ENCODE peak calls at places on chromosomes 5 and 9, in eight cellular contexts. One of them, this sample, is unnamed.

GRCh38 chr5:78985407-78986223 is 505 bp upstream of the ARSB start:
- DNase-seq in PC-3: peak
- DNase-seq in hepatocyte: peak
- DNase-seq in A673: no peak
- DNase-seq in K562: no peak
- DNase-seq in neural progenitor cell: peak
- DNase-seq in PC-9: peak
- DNase-seq in MM.1S: peak
- DNase-seq in this sample: peak

GRCh38 chr5:168683247-168683926 is 104.2 kb upstream of the PANK3 start:
- DNase-seq in K562: peak
- DNase-seq in MM.1S: no peak
- DNase-seq in A673: no peak
- DNase-seq in PC-9: no peak
- DNase-seq in neural progenitor cell: no peak
- DNase-seq in hepatocyte: no peak
- DNase-seq in PC-3: no peak
- DNase-seq in this sample: no peak

GRCh38 chr5:74212336-74212735 is 428.2 kb downstream of the ENC1 start:
- DNase-seq in neural progenitor cell: peak
- DNase-seq in A673: peak
- DNase-seq in MM.1S: peak
- DNase-seq in hepatocyte: no peak
- DNase-seq in K562: peak
- DNase-seq in PC-9: no peak
- DNase-seq in PC-3: peak
- DNase-seq in this sample: no peak

GRCh38 chr9:34158362-34158869 is 20.4 kb upstream of the UBAP1 start:
- DNase-seq in MM.1S: no peak
- DNase-seq in K562: peak
- DNase-seq in PC-3: peak
- DNase-seq in neural progenitor cell: no peak
- DNase-seq in PC-9: peak
- DNase-seq in hepatocyte: peak
- DNase-seq in A673: no peak
- DNase-seq in this sample: peak

GRCh38 chr5:113776832-113777525 is 263.5 kb downstream of the YTHDC2 start:
- DNase-seq in MM.1S: no peak
- DNase-seq in hepatocyte: no peak
- DNase-seq in A673: peak
- DNase-seq in K562: no peak
- DNase-seq in neural progenitor cell: no peak
- DNase-seq in PC-9: no peak
- DNase-seq in PC-3: peak
- DNase-seq in this sample: peak

GRCh38 chr9:15121591-15121990 is 185.4 kb downstream of the TTC39B start:
- DNase-seq in K562: no peak
- DNase-seq in PC-9: no peak
- DNase-seq in A673: no peak
- DNase-seq in neural progenitor cell: no peak
- DNase-seq in MM.1S: no peak
- DNase-seq in PC-3: no peak
- DNase-seq in hepatocyte: no peak
- DNase-seq in this sample: peak

GRCh38 chr9:33988219-33988890 is 60.3 kb downstream of the UBAP2 start:
- DNase-seq in MM.1S: peak
- DNase-seq in PC-9: no peak
- DNase-seq in neural progenitor cell: no peak
- DNase-seq in hepatocyte: no peak
- DNase-seq in A673: no peak
- DNase-seq in K562: no peak
- DNase-seq in PC-3: peak
- DNase-seq in this sample: peak

GRCh38 chr5:52989025-52989780 is at the start of gene ITGA2:
- DNase-seq in neural progenitor cell: peak
- DNase-seq in K562: peak
- DNase-seq in MM.1S: peak
- DNase-seq in A673: peak
- DNase-seq in PC-3: peak
- DNase-seq in PC-9: peak
- DNase-seq in hepatocyte: peak
- DNase-seq in this sample: peak

GRCh38 chr5:146130440-146131045 is 25.2 kb upstream of the PLAC8L1 start:
- DNase-seq in PC-9: no peak
- DNase-seq in A673: peak
- DNase-seq in neural progenitor cell: peak
- DNase-seq in hepatocyte: peak
- DNase-seq in MM.1S: peak
- DNase-seq in K562: no peak
- DNase-seq in PC-3: peak
- DNase-seq in this sample: peak

GRCh38 chr9:137787376-137787775 is 90.2 kb upstream of the CACNA1B start:
- DNase-seq in PC-3: no peak
- DNase-seq in K562: no peak
- DNase-seq in neural progenitor cell: no peak
- DNase-seq in A673: no peak
- DNase-seq in MM.1S: no peak
- DNase-seq in PC-9: no peak
- DNase-seq in hepatocyte: no peak
- DNase-seq in this sample: no peak

GRCh38 chr5:38697013-38697412 is 140.6 kb upstream of the LIFR start:
- DNase-seq in PC-3: no peak
- DNase-seq in MM.1S: no peak
- DNase-seq in PC-9: no peak
- DNase-seq in A673: no peak
- DNase-seq in hepatocyte: no peak
- DNase-seq in K562: no peak
- DNase-seq in neural progenitor cell: peak
- DNase-seq in this sample: no peak

GRCh38 chr9:116232425-116233159 is 79.0 kb downstream of the PAPPA start:
- DNase-seq in A673: peak
- DNase-seq in PC-9: no peak
- DNase-seq in MM.1S: no peak
- DNase-seq in neural progenitor cell: no peak
- DNase-seq in PC-3: peak
- DNase-seq in K562: no peak
- DNase-seq in hepatocyte: no peak
- DNase-seq in this sample: peak

GRCh38 chr9:9563817-9564216 is 1049.0 kb downstream of the PTPRD start:
- DNase-seq in neural progenitor cell: no peak
- DNase-seq in A673: no peak
- DNase-seq in PC-3: no peak
- DNase-seq in K562: no peak
- DNase-seq in MM.1S: no peak
- DNase-seq in PC-9: no peak
- DNase-seq in hepatocyte: no peak
- DNase-seq in this sample: no peak

GRCh38 chr5:59007460-59008063 is 424.7 kb downstream of the RAB3C start:
- DNase-seq in K562: no peak
- DNase-seq in MM.1S: peak
- DNase-seq in hepatocyte: no peak
- DNase-seq in neural progenitor cell: peak
- DNase-seq in PC-9: no peak
- DNase-seq in PC-3: peak
- DNase-seq in A673: peak
- DNase-seq in this sample: peak

GRCh38 chr5:142888469-142889085 is 118.4 kb downstream of the ARHGAP26 start:
- DNase-seq in neural progenitor cell: peak
- DNase-seq in K562: peak
- DNase-seq in PC-9: peak
- DNase-seq in A673: peak
- DNase-seq in MM.1S: no peak
- DNase-seq in hepatocyte: peak
- DNase-seq in PC-3: peak
- DNase-seq in this sample: peak

GRCh38 chr5:23631283-23632045 is 124.1 kb downstream of the PRDM9 start:
- DNase-seq in K562: no peak
- DNase-seq in A673: no peak
- DNase-seq in PC-9: peak
- DNase-seq in PC-3: peak
- DNase-seq in MM.1S: no peak
- DNase-seq in neural progenitor cell: no peak
- DNase-seq in hepatocyte: peak
- DNase-seq in this sample: peak

GRCh38 chr5:151675225-151675955 is 11.3 kb downstream of the SPARC start:
- DNase-seq in PC-3: no peak
- DNase-seq in MM.1S: no peak
- DNase-seq in hepatocyte: no peak
- DNase-seq in K562: no peak
- DNase-seq in A673: peak
- DNase-seq in PC-9: no peak
- DNase-seq in neural progenitor cell: no peak
- DNase-seq in this sample: peak

GRCh38 chr9:19985081-19985480 is 196.2 kb upstream of the SLC24A2 start:
- DNase-seq in A673: no peak
- DNase-seq in PC-9: no peak
- DNase-seq in hepatocyte: no peak
- DNase-seq in neural progenitor cell: no peak
- DNase-seq in PC-3: peak
- DNase-seq in MM.1S: no peak
- DNase-seq in K562: no peak
- DNase-seq in this sample: no peak

GRCh38 chr5:107368593-107368992 is 302.1 kb downstream of the EFNA5 start:
- DNase-seq in A673: no peak
- DNase-seq in hepatocyte: no peak
- DNase-seq in PC-3: no peak
- DNase-seq in MM.1S: no peak
- DNase-seq in neural progenitor cell: no peak
- DNase-seq in PC-9: no peak
- DNase-seq in K562: no peak
- DNase-seq in this sample: no peak

GRCh38 chr5:107367919-107368318 is 302.8 kb downstream of the EFNA5 start:
- DNase-seq in neural progenitor cell: peak
- DNase-seq in PC-9: no peak
- DNase-seq in hepatocyte: no peak
- DNase-seq in K562: no peak
- DNase-seq in A673: no peak
- DNase-seq in MM.1S: no peak
- DNase-seq in PC-3: no peak
- DNase-seq in this sample: no peak

GRCh38 chr5:107367480-107367879 is 303.3 kb downstream of the EFNA5 start:
- DNase-seq in hepatocyte: no peak
- DNase-seq in neural progenitor cell: no peak
- DNase-seq in A673: peak
- DNase-seq in K562: no peak
- DNase-seq in PC-9: no peak
- DNase-seq in PC-3: no peak
- DNase-seq in MM.1S: no peak
- DNase-seq in this sample: no peak

GRCh38 chr5:107364443-107365096 is 306.2 kb downstream of the EFNA5 start:
- DNase-seq in PC-9: no peak
- DNase-seq in hepatocyte: no peak
- DNase-seq in PC-3: no peak
- DNase-seq in MM.1S: no peak
- DNase-seq in neural progenitor cell: no peak
- DNase-seq in A673: no peak
- DNase-seq in K562: no peak
- DNase-seq in this sample: no peak

GRCh38 chr5:107365355-107366109 is 305.2 kb downstream of the EFNA5 start:
- DNase-seq in A673: peak
- DNase-seq in PC-9: no peak
- DNase-seq in neural progenitor cell: no peak
- DNase-seq in MM.1S: no peak
- DNase-seq in hepatocyte: no peak
- DNase-seq in K562: no peak
- DNase-seq in PC-3: peak
- DNase-seq in this sample: peak
- H3K27ac ChIP-seq in A673: peak
- H3K27ac ChIP-seq in PC-9: no peak
- H3K27ac ChIP-seq in neural progenitor cell: no peak
- H3K27ac ChIP-seq in MM.1S: no peak
- H3K27ac ChIP-seq in hepatocyte: no peak
- H3K27ac ChIP-seq in K562: no peak
- H3K27ac ChIP-seq in PC-3: no peak
- H3K27ac ChIP-seq in this sample: no peak

DNA sequence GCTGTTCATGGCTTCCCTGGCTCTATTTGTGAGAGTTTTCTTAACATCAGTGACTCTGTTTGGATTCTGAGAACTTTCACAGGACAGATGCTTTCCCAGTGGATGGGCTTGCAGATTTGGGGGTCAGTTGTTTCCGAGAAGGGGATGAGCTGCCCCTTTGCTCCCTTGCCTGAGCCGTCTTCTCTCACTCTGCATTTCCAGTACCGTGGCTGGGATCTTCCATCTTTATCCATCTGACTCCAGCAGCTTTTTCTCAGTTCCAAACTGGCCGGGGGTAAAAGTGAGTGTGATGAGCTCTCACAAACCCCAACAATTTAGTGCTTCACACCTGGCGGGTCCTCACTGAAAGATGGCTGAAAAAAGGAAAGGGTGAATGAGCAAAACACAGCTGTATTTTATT is 79.1 kb downstream of the TENT4A start:
- DNase-seq in hepatocyte: no peak
- DNase-seq in neural progenitor cell: no peak
- DNase-seq in MM.1S: no peak
- DNase-seq in A673: no peak
- DNase-seq in PC-3: no peak
- DNase-seq in K562: no peak
- DNase-seq in PC-9: no peak
- DNase-seq in this sample: no peak
- TF ChIP-seq CTCF in hepatocyte: no peak
- TF ChIP-seq CTCF in neural progenitor cell: no peak
- TF ChIP-seq CTCF in MM.1S: no peak
- TF ChIP-seq CTCF in A673: no peak
- TF ChIP-seq CTCF in PC-3: no peak
- TF ChIP-seq CTCF in K562: no peak
- TF ChIP-seq CTCF in PC-9: no peak
- TF ChIP-seq CTCF in this sample: no peak

DNA sequence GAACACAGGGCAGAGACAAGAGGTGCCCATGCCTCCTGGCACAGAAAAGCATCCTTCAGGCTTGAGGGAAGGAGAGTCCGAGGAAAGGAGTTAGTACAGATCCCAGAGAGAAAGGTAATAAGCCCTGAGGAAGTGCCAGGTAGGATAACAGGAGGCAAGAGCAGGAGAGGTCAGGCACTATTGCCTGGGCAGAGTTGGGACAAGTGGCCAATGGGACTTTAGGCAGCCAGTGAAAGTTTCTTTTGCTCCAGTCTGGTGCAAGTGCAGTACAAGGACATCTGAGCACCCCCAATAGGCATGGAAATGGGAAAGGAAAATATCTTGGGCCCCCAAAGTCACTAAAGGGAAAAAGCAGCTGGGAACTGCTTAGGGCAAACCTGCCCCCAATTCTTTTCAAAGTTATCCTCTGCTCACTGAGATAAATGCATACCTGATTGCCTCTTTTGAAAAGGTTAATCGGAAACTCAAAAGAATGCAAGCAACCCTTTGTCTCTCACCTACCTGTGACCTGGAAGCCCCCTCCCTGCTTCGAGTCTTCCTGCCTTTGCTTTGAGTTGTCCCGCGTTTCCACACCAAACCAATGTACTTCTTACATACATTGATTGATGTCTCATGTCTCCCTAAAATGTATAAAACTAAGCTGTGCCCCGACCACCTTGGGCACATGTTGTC is 46.5 kb downstream of the ELOVL7 start:
- DNase-seq in hepatocyte: no peak
- DNase-seq in PC-3: no peak
- DNase-seq in neural progenitor cell: no peak
- DNase-seq in K562: no peak
- DNase-seq in A673: no peak
- DNase-seq in PC-9: no peak
- DNase-seq in MM.1S: no peak
- DNase-seq in this sample: no peak
- TF ChIP-seq EZH2 in hepatocyte: no peak
- TF ChIP-seq EZH2 in PC-3: no peak
- TF ChIP-seq EZH2 in neural progenitor cell: no peak
- TF ChIP-seq EZH2 in K562: no peak
- TF ChIP-seq EZH2 in A673: no peak
- TF ChIP-seq EZH2 in PC-9: no peak
- TF ChIP-seq EZH2 in MM.1S: no peak
- TF ChIP-seq EZH2 in this sample: no peak

GRCh38 chr5:81164936-81165335 is 68.2 kb upstream of the CKMT2 start:
- DNase-seq in PC-9: no peak
- DNase-seq in neural progenitor cell: no peak
- DNase-seq in MM.1S: no peak
- DNase-seq in K562: no peak
- DNase-seq in PC-3: no peak
- DNase-seq in A673: no peak
- DNase-seq in hepatocyte: no peak
- DNase-seq in this sample: no peak
- H3K27ac ChIP-seq in PC-9: no peak
- H3K27ac ChIP-seq in neural progenitor cell: no peak
- H3K27ac ChIP-seq in MM.1S: no peak
- H3K27ac ChIP-seq in K562: no peak
- H3K27ac ChIP-seq in PC-3: no peak
- H3K27ac ChIP-seq in A673: no peak
- H3K27ac ChIP-seq in hepatocyte: no peak
- H3K27ac ChIP-seq in this sample: no peak

This sample was measured in fibroblast of lung.